ENCODE peak calls at places on chromosomes 6 and 20, in eight cellular contexts. E is HFFc6; I is CD14-positive monocyte; D is CD8-positive, alpha-beta T cell; G is HFF-Myc; J is omental fat pad; M is adrenal gland; C is astrocyte. S is an unnamed sample.

GRCh38 chr6:151440498-151440897 is 11.4 kb downstream of the RMND1 start:
- DNase-seq in I (no peak), G (no peak), J (no peak), D (no peak), M (no peak), C (no peak), E (no peak), S (no peak)

GRCh38 chr6:40917603-40918002 is 121.4 kb downstream of the UNC5CL start:
- DNase-seq in E (no peak), G (no peak), C (no peak), J (no peak), M (no peak), I (no peak), D (no peak), S (no peak)

GRCh38 chr6:109772961-109773431 is 81.9 kb downstream of the FIG4 start:
- DNase-seq in M (peak; percentile 29), E (peak; percentile 75), G (no peak), C (peak; percentile 77), D (no peak), J (no peak), I (no peak), S (no peak)

GRCh38 chr6:114707081-114707480 is 364.3 kb upstream of the HS3ST5 start:
- DNase-seq in C (no peak), E (no peak), G (no peak), D (no peak), I (no peak), J (no peak), M (no peak), S (no peak)

GRCh38 chr20:50916257-50916656 is 15.0 kb downstream of the ADNP start:
- DNase-seq in C (peak; percentile 36), J (no peak), M (no peak), G (no peak), E (peak; percentile 59), D (no peak), I (no peak), S (no peak)

GRCh38 chr20:25584905-25585704 is at the start of gene NINL:
- DNase-seq in C (peak; percentile 33), I (no peak), D (no peak), G (no peak), E (no peak), M (peak; percentile 69), J (no peak), S (peak; percentile 88)

GRCh38 chr6:143014764-143015163 is 45.9 kb upstream of the AIG1 start:
- DNase-seq in D (no peak), G (no peak), M (no peak), J (no peak), C (no peak), E (no peak), I (no peak), S (no peak)

GRCh38 chr6:170074907-170075306 is 216.0 kb downstream of the DLL1 start:
- DNase-seq in C (no peak), J (no peak), E (no peak), D (no peak), M (no peak), I (peak; percentile 27), G (no peak), S (peak; percentile 56)

GRCh38 chr6:153032255-153032882 is 29.9 kb upstream of the MTRF1L start:
- DNase-seq in M (no peak), C (peak; percentile 51), G (peak; percentile 37), I (no peak), J (no peak), E (peak; percentile 56), D (no peak), S (no peak)

GRCh38 chr6:127481628-127482027 is 22.4 kb upstream of the KIAA0408 start:
- DNase-seq in M (peak; percentile 66), I (no peak), J (no peak), C (peak; percentile 82), E (peak; percentile 71), G (no peak), D (no peak), S (no peak)

GRCh38 chr20:10609726-10610125 is 64.1 kb downstream of the JAG1 start:
- DNase-seq in I (no peak), M (no peak), G (no peak), D (no peak), C (peak; percentile 29), J (no peak), E (no peak), S (no peak)

GRCh38 chr20:4985658-4986057 is 15.7 kb downstream of the SLC23A2 start:
- DNase-seq in C (no peak), I (no peak), J (no peak), E (no peak), G (peak; percentile 41), M (peak; percentile 0), D (no peak), S (no peak)

GRCh38 chr6:146990821-146991798 is 213.1 kb upstream of the STXBP5 start:
- DNase-seq in C (peak; percentile 75), J (no peak), D (no peak), I (no peak), E (peak; percentile 36), M (peak; percentile 14), G (no peak), S (no peak)

GRCh38 chr6:2179950-2180349 is 65.5 kb downstream of the GMDS start:
- DNase-seq in E (no peak), I (no peak), G (no peak), D (no peak), J (no peak), M (no peak), C (no peak), S (no peak)

GRCh38 chr6:38185244-38185643 is 365.7 kb downstream of the ZFAND3 start:
- DNase-seq in J (no peak), M (no peak), C (no peak), G (no peak), I (no peak), E (no peak), D (no peak), S (no peak)

GRCh38 chr6:23137596-23137995 is 568.2 kb downstream of the HDGFL1 start:
- DNase-seq in D (no peak), I (no peak), G (no peak), C (peak; percentile 52), E (no peak), M (no peak), J (no peak), S (no peak)

GRCh38 chr20:8400461-8400860 is 268.4 kb downstream of the PLCB1 start:
- DNase-seq in E (no peak), G (no peak), D (no peak), M (no peak), I (no peak), J (no peak), C (no peak), S (no peak)

GRCh38 chr20:8401491-8401890 is 269.4 kb downstream of the PLCB1 start:
- DNase-seq in C (no peak), I (no peak), E (peak; percentile 17), D (no peak), J (no peak), M (no peak), G (no peak), S (no peak)

GRCh38 chr20:8394308-8394945 is 262.4 kb downstream of the PLCB1 start:
- DNase-seq in C (peak; percentile 21), E (peak; percentile 43), J (no peak), M (no peak), D (no peak), G (no peak), I (peak; percentile 64), S (no peak)

GRCh38 chr20:8399963-8400362 is 267.9 kb downstream of the PLCB1 start:
- DNase-seq in M (no peak), D (no peak), E (no peak), G (no peak), C (no peak), I (peak; percentile 50), J (no peak), S (no peak)

GRCh38 chr20:8398289-8399051 is 266.4 kb downstream of the PLCB1 start:
- DNase-seq in I (no peak), E (no peak), D (no peak), J (no peak), G (no peak), M (no peak), C (no peak), S (no peak)
- TF ChIP-seq CTCF in I (no peak), E (peak; percentile 52), D (no peak), J (no peak), G (no peak), M (no peak), C (no peak), S (peak; percentile 53)

DNA sequence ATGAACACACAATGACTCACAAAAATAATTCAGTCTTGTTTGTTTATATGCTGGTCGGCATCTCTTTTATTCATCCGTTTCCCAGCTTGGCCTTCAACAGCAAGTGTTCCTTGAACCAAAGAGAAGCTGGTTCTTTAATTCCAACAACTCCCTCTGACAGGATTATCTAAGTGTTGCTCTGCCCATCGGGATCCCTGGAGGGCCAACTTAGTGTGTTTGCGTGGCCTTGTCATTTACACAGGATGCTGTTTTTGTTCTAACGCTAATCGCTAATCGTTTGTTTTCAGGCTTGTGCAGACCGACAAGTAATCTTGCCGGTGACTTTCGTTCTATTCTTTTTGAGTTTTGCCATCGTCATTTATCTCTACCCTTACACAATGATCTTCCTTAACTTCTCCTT is 267.4 kb upstream of the EXOC2 start:
- DNase-seq in C (no peak), G (no peak), D (no peak), E (no peak), M (no peak), I (no peak), J (no peak), S (no peak)
- TF ChIP-seq CTCF in C (no peak), G (no peak), D (no peak), E (no peak), M (no peak), I (no peak), J (no peak), S (no peak)

DNA sequence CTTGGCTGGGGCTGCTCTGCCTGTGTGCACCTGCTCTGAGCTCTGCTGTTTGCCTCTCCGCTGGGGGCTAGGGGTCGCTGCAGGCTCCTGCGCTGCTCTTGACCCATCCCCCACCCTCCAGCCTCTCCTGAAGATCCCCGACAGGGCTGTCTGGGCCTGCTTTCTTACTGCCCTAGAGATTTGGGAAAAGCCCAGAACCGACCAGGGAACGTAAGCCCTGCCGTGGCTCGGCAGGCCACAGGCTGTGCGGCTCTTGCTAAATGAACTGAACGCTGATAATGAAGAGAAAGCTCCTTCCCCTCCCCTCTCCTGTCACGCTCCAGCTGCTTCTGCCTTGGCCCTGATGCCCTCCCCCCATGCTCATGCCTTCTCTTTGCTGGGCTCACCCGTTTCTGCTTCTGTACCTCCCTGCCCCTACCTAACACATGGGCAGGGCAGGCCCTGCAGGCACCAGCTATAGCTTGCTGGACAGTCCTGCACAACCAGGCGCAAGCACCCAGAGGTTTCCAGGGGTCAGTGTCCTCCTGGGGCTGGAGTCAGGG is 32.0 kb upstream of the PCMTD2 start:
- DNase-seq in I (no peak), M (no peak), E (no peak), D (no peak), J (no peak), G (no peak), C (peak; percentile 26), S (no peak)
- TF ChIP-seq CTCF in I (no peak), M (no peak), E (peak; percentile 27), D (no peak), J (no peak), G (peak; percentile 37), C (peak; percentile 31), S (peak; percentile 65)

GRCh38 chr20:19688031-19688806 is 69.8 kb upstream of the RIN2 start:
- DNase-seq in D (no peak), M (peak; percentile 65), C (peak; percentile 82), I (peak; percentile 60), G (peak; percentile 54), J (peak; percentile 35), E (peak; percentile 97), S (no peak)
- TF ChIP-seq CTCF in D (no peak), M (peak; percentile 41), C (peak; percentile 61), I (peak; percentile 53), G (peak; percentile 67), J (no peak), E (peak; percentile 88), S (peak; percentile 67)

S was measured in type B pancreatic cell.